ENCODE peak calls at places on chromosomes 13 and 19, in ten cellular contexts. D, H, Q, U, I, K, F, Y, B and A are unnamed samples.
A peak's percentile ranks its signal among the peaks of the same experiment; 100 is the strongest.

GRCh38 chr19:52658595-52658994 is 20.4 kb upstream of the ZNF83 start:
- DNase-seq in D (no peak), H (no peak), Q (no peak), U (no peak), I (no peak), K (peak; percentile 56), F (no peak), Y (no peak), B (no peak), A (no peak)

GRCh38 chr19:10740798-10741197 is 22.9 kb downstream of the DNM2 start:
- DNase-seq in D (no peak), H (no peak), Q (no peak), U (no peak), I (no peak), K (no peak), F (no peak), Y (no peak), B (no peak), A (no peak)

GRCh38 chr13:51262501-51263211 is 40.5 kb downstream of the FAM124A start:
- DNase-seq in D (no peak), H (no peak), Q (no peak), U (no peak), I (no peak), K (peak; percentile 13), F (no peak), Y (no peak), B (no peak), A (no peak)

GRCh38 chr19:46975918-46976782 is 43.5 kb upstream of the NPAS1 start:
- DNase-seq in D (peak; percentile 97), H (peak; percentile 91), Q (no peak), U (peak; percentile 100), I (peak; percentile 97), K (peak; percentile 70), F (no peak), Y (peak; percentile 98), B (peak; percentile 99), A (no peak)

GRCh38 chr19:13689050-13689449 is 75.3 kb upstream of the MRI1 start:
- DNase-seq in D (no peak), H (no peak), Q (no peak), U (no peak), I (no peak), K (peak; percentile 7), F (peak; percentile 74), Y (no peak), B (no peak), A (peak; percentile 47)

GRCh38 chr13:92900455-92900854 is 326.2 kb upstream of the GPC6 start:
- DNase-seq in D (no peak), H (no peak), Q (no peak), U (no peak), I (no peak), K (no peak), F (no peak), Y (no peak), B (no peak), A (no peak)

GRCh38 chr19:5046339-5047039 is 77.6 kb downstream of the KDM4B start:
- DNase-seq in D (peak; percentile 94), H (no peak), Q (no peak), U (peak; percentile 68), I (peak; percentile 45), K (peak; percentile 87), F (no peak), Y (no peak), B (peak; percentile 54), A (no peak)

GRCh38 chr19:50361290-50362029 is 4.0 kb downstream of the NAPSA start:
- DNase-seq in D (no peak), H (no peak), Q (no peak), U (no peak), I (no peak), K (no peak), F (peak; percentile 83), Y (no peak), B (no peak), A (no peak)

GRCh38 chr13:101144808-101145419 is 271.4 kb downstream of the NALCN start:
- DNase-seq in D (no peak), H (no peak), Q (no peak), U (no peak), I (no peak), K (peak; percentile 38), F (peak; percentile 28), Y (no peak), B (no peak), A (peak; percentile 64)

GRCh38 chr19:18756896-18757295 is 34.2 kb downstream of the COMP start:
- DNase-seq in D (no peak), H (no peak), Q (no peak), U (no peak), I (no peak), K (no peak), F (no peak), Y (no peak), B (no peak), A (no peak)

GRCh38 chr19:4730740-4731171 is 7.1 kb upstream of the DPP9 start:
- DNase-seq in D (peak; percentile 45), H (no peak), Q (peak; percentile 44), U (no peak), I (no peak), K (no peak), F (peak; percentile 64), Y (no peak), B (no peak), A (peak; percentile 61)

GRCh38 chr13:20495087-20496023 is 30.3 kb downstream of the CRYL1 start:
- DNase-seq in D (peak; percentile 79), H (peak; percentile 36), Q (peak; percentile 33), U (peak; percentile 42), I (peak; percentile 41), K (peak; percentile 66), F (peak; percentile 54), Y (peak; percentile 81), B (peak; percentile 78), A (peak; percentile 83)

GRCh38 chr13:30968734-30969335 is 36.4 kb downstream of the TEX26 start:
- DNase-seq in D (no peak), H (no peak), Q (no peak), U (no peak), I (no peak), K (no peak), F (no peak), Y (no peak), B (no peak), A (no peak)

GRCh38 chr13:62293081-62293480 is 877.4 kb upstream of the PCDH20 start:
- DNase-seq in D (no peak), H (no peak), Q (no peak), U (no peak), I (no peak), K (no peak), F (no peak), Y (no peak), B (no peak), A (no peak)

GRCh38 chr19:604355-604754 is 14.7 kb downstream of the HCN2 start:
- DNase-seq in D (no peak), H (no peak), Q (no peak), U (no peak), I (no peak), K (no peak), F (peak; percentile 76), Y (no peak), B (no peak), A (no peak)

GRCh38 chr13:99608345-99608744 is 107.1 kb downstream of the TM9SF2 start:
- DNase-seq in D (no peak), H (no peak), Q (no peak), U (no peak), I (no peak), K (no peak), F (no peak), Y (no peak), B (no peak), A (no peak)

GRCh38 chr13:47650221-47650620 is 350.9 kb downstream of the SUCLA2 start:
- DNase-seq in D (no peak), H (no peak), Q (no peak), U (no peak), I (no peak), K (no peak), F (no peak), Y (no peak), B (no peak), A (no peak)

DNA sequence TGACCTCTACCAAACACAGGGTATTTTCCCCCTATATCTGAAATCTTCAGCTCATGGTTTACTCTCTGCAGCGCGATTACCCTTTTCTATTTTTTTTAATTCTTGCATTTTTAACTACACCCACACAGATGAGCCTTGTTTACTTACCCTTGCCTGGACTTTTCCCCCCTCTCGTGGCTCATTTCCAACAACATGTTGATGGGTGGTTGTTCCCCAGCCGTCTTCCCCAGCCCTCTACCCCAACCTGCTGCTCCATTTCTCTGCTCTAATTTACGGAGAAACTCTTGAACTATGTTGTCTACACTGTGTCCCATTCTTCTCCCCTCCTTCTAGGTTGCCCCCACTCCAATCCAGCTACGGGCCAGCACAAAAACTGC is 674 bp downstream of the ZNF790 start:
- DNase-seq in D (no peak), H (no peak), Q (no peak), U (no peak), I (no peak), K (peak; percentile 31), F (no peak), Y (no peak), B (no peak), A (no peak)
- H3K4me3 ChIP-seq in D (peak overlapping the region; percentile 63), H (peak overlapping the region; percentile 57), Q (peak overlapping the region; percentile 91), U (peak overlapping the region; percentile 79), I (peak overlapping the region; percentile 27), K (peak overlapping the region; percentile 77), F (peak overlapping the region; percentile 48), Y (peak overlapping the region; percentile 66), B (peak overlapping the region; percentile 74), A (peak overlapping the region; percentile 91)

DNA sequence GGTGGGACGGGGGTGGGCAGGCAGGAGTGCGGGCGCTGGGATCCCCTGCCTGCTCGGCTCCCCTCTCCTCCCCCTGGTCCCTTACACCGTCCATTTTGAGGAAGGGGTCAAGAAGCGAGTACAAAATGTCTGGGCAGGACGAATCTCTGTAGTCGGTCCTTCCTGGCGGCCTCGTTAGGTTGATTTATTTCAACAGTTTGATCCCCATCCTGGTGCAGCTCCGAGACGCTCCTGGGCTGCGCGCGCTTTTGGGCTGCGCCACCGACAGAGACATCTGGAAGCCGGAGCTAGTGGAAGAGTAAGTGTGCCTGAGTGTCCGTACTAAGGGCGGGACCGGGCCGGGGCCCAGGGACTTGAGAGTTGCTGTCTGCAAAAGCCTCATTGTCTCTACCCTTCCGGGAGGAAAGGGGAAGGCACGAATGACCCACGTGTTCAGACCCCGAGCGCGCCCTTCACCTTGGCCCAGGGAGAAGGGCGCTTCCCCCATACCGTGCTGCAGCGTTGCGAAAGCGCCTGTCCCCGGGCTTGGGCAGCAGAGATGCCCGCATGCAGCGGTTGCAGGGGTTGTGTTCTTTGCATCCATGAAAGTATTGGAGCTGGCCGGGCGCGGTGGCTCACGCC is 1.8 kb downstream of the ZNF114 start:
- DNase-seq in D (peak; percentile 48), H (peak; percentile 35), Q (no peak), U (no peak), I (peak; percentile 49), K (peak; percentile 67), F (no peak), Y (peak; percentile 52), B (peak; percentile 31), A (no peak)
- H3K27ac ChIP-seq in D (peak overlapping the region; percentile 12), H (no peak overlapping the region), Q (no peak overlapping the region), U (peak overlapping the region; percentile 36), I (peak overlapping the region; percentile 63), K (peak overlapping the region; percentile 80), F (no peak overlapping the region), Y (no peak overlapping the region), B (no peak overlapping the region), A (no peak overlapping the region)

GRCh38 chr13:43994999-43995859 is 115.5 kb downstream of the LACC1 start:
- DNase-seq in D (no peak), H (no peak), Q (no peak), U (no peak), I (no peak), K (no peak), F (no peak), Y (no peak), B (no peak), A (no peak)
- H3K4me3 ChIP-seq in D (no peak overlapping the region), H (no peak overlapping the region), Q (no peak overlapping the region), U (no peak overlapping the region), I (no peak overlapping the region), K (no peak overlapping the region), F (no peak overlapping the region), Y (no peak overlapping the region), B (no peak overlapping the region), A (no peak overlapping the region)

GRCh38 chr19:27716922-27717321 is 1496.0 kb downstream of the UQCRFS1 start:
- DNase-seq in D (no peak), H (no peak), Q (no peak), U (no peak), I (no peak), K (no peak), F (no peak), Y (no peak), B (no peak), A (no peak)
- H3K27ac ChIP-seq in D (no peak overlapping the region), H (no peak overlapping the region), Q (no peak overlapping the region), U (no peak overlapping the region), I (no peak overlapping the region), K (no peak overlapping the region), F (no peak overlapping the region), Y (no peak overlapping the region), B (no peak overlapping the region), A (no peak overlapping the region)